ENCODE peak calls at places on chromosomes 2 and 18, in seven cellular contexts. N, B, Q, M, W, G and H are unnamed samples. For H3K36me3, the result is how much of the 10 kb centered on the place peaks cover.

GRCh38 chr2:158202151-158202778 is 100.6 kb downstream of the UPP2 start:
- DNase-seq in N (no peak), B (no peak), Q (peak), M (no peak), W (no peak), G (no peak), H (no peak)

GRCh38 chr18:34659579-34660517 is 50.2 kb upstream of the DTNA start:
- DNase-seq in N (peak), B (peak), Q (peak), M (peak), W (peak), G (peak), H (peak)

GRCh38 chr2:206855585-206856433 is 83.5 kb upstream of the CPO start:
- DNase-seq in N (no peak), B (no peak), Q (no peak), M (no peak), W (no peak), G (no peak), H (no peak)

GRCh38 chr2:231467613-231468525 is 3.6 kb upstream of the NCL start:
- DNase-seq in N (peak), B (no peak), Q (no peak), M (no peak), W (no peak), G (no peak), H (peak)

GRCh38 chr2:98692090-98692991 is 38.6 kb downstream of the MGAT4A start:
- DNase-seq in N (no peak), B (no peak), Q (no peak), M (no peak), W (no peak), G (no peak), H (no peak)

GRCh38 chr2:10042301-10043161 is 819 bp upstream of the KLF11 start:
- DNase-seq in N (peak), B (peak), Q (no peak), M (peak), W (peak), G (peak), H (peak)

GRCh38 chr18:8140841-8141501 is 468.3 kb upstream of the RAB12 start:
- DNase-seq in N (no peak), B (no peak), Q (no peak), M (peak), W (peak), G (no peak), H (no peak)

GRCh38 chr18:42929181-42929580 is 186.3 kb downstream of the RIT2 start:
- DNase-seq in N (no peak), B (no peak), Q (no peak), M (no peak), W (no peak), G (no peak), H (no peak)

GRCh38 chr18:79930020-79930642 is 21.3 kb downstream of the SLC66A2 start:
- DNase-seq in N (no peak), B (no peak), Q (no peak), M (no peak), W (peak), G (no peak), H (no peak)

GRCh38 chr18:44036500-44036899 is 644.2 kb upstream of the SETBP1 start:
- DNase-seq in N (no peak), B (no peak), Q (peak), M (peak), W (no peak), G (peak), H (no peak)

GRCh38 chr2:217887841-217888665 is 114.7 kb downstream of the TNS1 start:
- DNase-seq in N (peak), B (peak), Q (peak), M (peak), W (peak), G (no peak), H (no peak)

GRCh38 chr2:71894266-71894665 is 253.4 kb downstream of the CYP26B1 start:
- DNase-seq in N (no peak), B (no peak), Q (no peak), M (no peak), W (no peak), G (no peak), H (peak)

GRCh38 chr2:21793461-21793860 is 669.7 kb downstream of the TDRD15 start:
- DNase-seq in N (no peak), B (no peak), Q (no peak), M (no peak), W (peak), G (no peak), H (no peak)

GRCh38 chr2:185628985-185629384 is 109.6 kb upstream of the FSIP2 start:
- DNase-seq in N (no peak), B (no peak), Q (peak), M (no peak), W (no peak), G (no peak), H (no peak)

GRCh38 chr2:240948086-240948485 is 42.0 kb downstream of the CROCC2 start:
- DNase-seq in N (peak), B (no peak), Q (no peak), M (peak), W (no peak), G (peak), H (peak)

GRCh38 chr2:73837847-73838585 is 9.3 kb downstream of the STAMBP start:
- DNase-seq in N (no peak), B (no peak), Q (no peak), M (no peak), W (no peak), G (no peak), H (no peak)
- H3K36me3 ChIP-seq in N (under half), B (under half), Q (under half), M (under half), W (under half), G (under half), H (under half)

GRCh38 chr2:20172273-20173052 is 52.5 kb downstream of the SDC1 start:
- DNase-seq in N (peak), B (no peak), Q (no peak), M (no peak), W (no peak), G (peak), H (peak)
- TF ChIP-seq CTCF in N (no peak), B (no peak), Q (no peak), M (no peak), W (no peak), G (no peak), H (no peak)

GRCh38 chr18:12699747-12700146 is 2.8 kb downstream of the CEP76 start:
- DNase-seq in N (no peak), B (no peak), Q (no peak), M (no peak), W (no peak), G (no peak), H (no peak)
- H3K36me3 ChIP-seq in N (under half), B (under half), Q (under half), M (under half), W (under half), G (under half), H (under half)

GRCh38 chr2:96412307-96413066 is 76.9 kb downstream of the NCAPH start:
- DNase-seq in N (no peak), B (no peak), Q (no peak), M (no peak), W (no peak), G (no peak), H (no peak)

GRCh38 chr2:96409543-96410184 is 74.1 kb downstream of the NCAPH start:
- DNase-seq in N (no peak), B (no peak), Q (peak), M (peak), W (no peak), G (no peak), H (no peak)

GRCh38 chr2:96407919-96408550 is 72.5 kb downstream of the NCAPH start:
- DNase-seq in N (no peak), B (no peak), Q (no peak), M (no peak), W (no peak), G (no peak), H (no peak)

GRCh38 chr2:96407041-96407918 is 71.7 kb downstream of the NCAPH start:
- DNase-seq in N (peak), B (peak), Q (peak), M (peak), W (peak), G (peak), H (peak)

GRCh38 chr2:96408631-96409542 is 73.3 kb downstream of the NCAPH start:
- DNase-seq in N (peak), B (peak), Q (no peak), M (peak), W (peak), G (peak), H (no peak)
- TF ChIP-seq CTCF in N (peak), B (no peak), Q (peak), M (peak), W (no peak), G (no peak), H (no peak)

DNA sequence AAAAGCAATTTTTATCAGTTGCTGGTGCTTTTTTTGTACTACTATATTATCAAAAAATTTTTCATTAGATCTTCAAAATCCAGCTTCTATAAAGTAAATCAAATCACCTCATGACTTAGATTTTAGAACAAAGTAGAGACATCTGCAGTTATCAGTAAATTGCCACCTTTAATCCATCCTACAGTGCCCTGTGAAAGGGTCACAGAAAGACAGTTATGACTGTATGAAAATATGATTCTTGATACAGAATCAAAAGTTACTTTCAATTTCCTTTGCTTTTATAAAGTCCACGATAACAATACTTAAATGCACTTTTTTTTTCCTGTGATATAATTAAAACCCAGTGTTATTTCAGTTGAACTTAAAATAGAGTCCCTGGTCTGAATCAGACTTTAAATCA is 61.4 kb downstream of the PRPF40A start:
- DNase-seq in N (no peak), B (no peak), Q (no peak), M (no peak), W (no peak), G (no peak), H (no peak)
- H3K36me3 ChIP-seq in N (half or more), B (half or more), Q (half or more), M (half or more), W (under half), G (under half), H (half or more)

GRCh38 chr2:224359569-224359968 is 42.3 kb downstream of the FAM124B start:
- DNase-seq in N (no peak), B (no peak), Q (peak), M (no peak), W (no peak), G (no peak), H (no peak)
- TF ChIP-seq CTCF in N (peak), B (no peak), Q (peak), M (peak), W (peak), G (no peak), H (no peak)

GRCh38 chr2:191412353-191412752 is 167.1 kb downstream of the MYO1B start:
- DNase-seq in N (no peak), B (no peak), Q (no peak), M (no peak), W (no peak), G (no peak), H (no peak)
- H3K36me3 ChIP-seq in N (half or more), B (half or more), Q (under half), M (half or more), W (under half), G (under half), H (under half)